ENCODE peak calls at places on chromosome 6, in nine cellular contexts. V is sigmoid colon, D is body of pancreas, K is ovary, W is uterus, N is A549, H is heart left ventricle, Z is adrenal gland, J is esophagus squamous epithelium. S is an unnamed sample.

GRCh38 chr6:150182460-150183078 is 39.7 kb downstream of the PPP1R14C start:
- DNase-seq in V (no peak), D (no peak), K (no peak), W (no peak), N (no peak), H (no peak), Z (no peak), J (no peak), S (no peak)

GRCh38 chr6:97053643-97054411 is 129.3 kb downstream of the KLHL32 start:
- DNase-seq in V (no peak), D (no peak), K (no peak), W (no peak), N (peak), H (no peak), Z (no peak), J (no peak), S (no peak)

GRCh38 chr6:138815221-138815620 is 19.3 kb downstream of the ECT2L start:
- DNase-seq in V (no peak), D (no peak), K (no peak), W (no peak), N (no peak), H (no peak), Z (no peak), J (no peak), S (no peak)

GRCh38 chr6:161439093-161439492 is 165.2 kb upstream of the AGPAT4 start:
- DNase-seq in V (peak), D (peak), K (peak), W (peak), N (peak), H (no peak), Z (peak), J (no peak), S (peak)

GRCh38 chr6:1984346-1984994 is 260.9 kb downstream of the GMDS start:
- DNase-seq in V (no peak), D (no peak), K (no peak), W (no peak), N (no peak), H (no peak), Z (no peak), J (no peak), S (no peak)

GRCh38 chr6:106913676-106914280 is 60.8 kb downstream of the CD24 start:
- DNase-seq in V (no peak), D (no peak), K (no peak), W (no peak), N (no peak), H (no peak), Z (no peak), J (no peak), S (no peak)

GRCh38 chr6:168115748-168116445 is 36.9 kb upstream of the FRMD1 start:
- DNase-seq in V (peak), D (no peak), K (peak), W (no peak), N (no peak), H (no peak), Z (no peak), J (no peak), S (no peak)

GRCh38 chr6:33742092-33742491 is 4.6 kb downstream of the IP6K3 start:
- DNase-seq in V (no peak), D (no peak), K (no peak), W (peak), N (no peak), H (no peak), Z (no peak), J (no peak), S (no peak)

GRCh38 chr6:168313371-168314028 is 6.1 kb downstream of the DACT2 start:
- DNase-seq in V (no peak), D (no peak), K (no peak), W (no peak), N (no peak), H (no peak), Z (no peak), J (no peak), S (no peak)

GRCh38 chr6:4403828-4404227 is 268.5 kb upstream of the ECI2 start:
- DNase-seq in V (no peak), D (no peak), K (no peak), W (no peak), N (no peak), H (no peak), Z (no peak), J (no peak), S (peak)

GRCh38 chr6:71043902-71044301 is 87.0 kb upstream of the B3GAT2 start:
- DNase-seq in V (no peak), D (no peak), K (no peak), W (no peak), N (no peak), H (no peak), Z (no peak), J (no peak), S (no peak)

GRCh38 chr6:35703554-35703953 is 14.8 kb upstream of the FKBP5 start:
- DNase-seq in V (peak), D (no peak), K (no peak), W (no peak), N (no peak), H (no peak), Z (no peak), J (no peak), S (no peak)

GRCh38 chr6:88629838-88630462 is 333.5 kb downstream of the RNGTT start:
- DNase-seq in V (no peak), D (no peak), K (no peak), W (no peak), N (peak), H (no peak), Z (no peak), J (no peak), S (no peak)

GRCh38 chr6:108744996-108745395 is 103.2 kb upstream of the ARMC2 start:
- DNase-seq in V (no peak), D (no peak), K (no peak), W (no peak), N (no peak), H (no peak), Z (no peak), J (no peak), S (peak)

GRCh38 chr6:30378290-30378937 is 33.5 kb downstream of the RPP21 start:
- DNase-seq in V (no peak), D (no peak), K (no peak), W (no peak), N (peak), H (no peak), Z (no peak), J (no peak), S (no peak)

GRCh38 chr6:63355632-63356031 is 35.8 kb upstream of the LGSN start:
- DNase-seq in V (no peak), D (no peak), K (no peak), W (no peak), N (no peak), H (no peak), Z (no peak), J (no peak), S (no peak)

DNA sequence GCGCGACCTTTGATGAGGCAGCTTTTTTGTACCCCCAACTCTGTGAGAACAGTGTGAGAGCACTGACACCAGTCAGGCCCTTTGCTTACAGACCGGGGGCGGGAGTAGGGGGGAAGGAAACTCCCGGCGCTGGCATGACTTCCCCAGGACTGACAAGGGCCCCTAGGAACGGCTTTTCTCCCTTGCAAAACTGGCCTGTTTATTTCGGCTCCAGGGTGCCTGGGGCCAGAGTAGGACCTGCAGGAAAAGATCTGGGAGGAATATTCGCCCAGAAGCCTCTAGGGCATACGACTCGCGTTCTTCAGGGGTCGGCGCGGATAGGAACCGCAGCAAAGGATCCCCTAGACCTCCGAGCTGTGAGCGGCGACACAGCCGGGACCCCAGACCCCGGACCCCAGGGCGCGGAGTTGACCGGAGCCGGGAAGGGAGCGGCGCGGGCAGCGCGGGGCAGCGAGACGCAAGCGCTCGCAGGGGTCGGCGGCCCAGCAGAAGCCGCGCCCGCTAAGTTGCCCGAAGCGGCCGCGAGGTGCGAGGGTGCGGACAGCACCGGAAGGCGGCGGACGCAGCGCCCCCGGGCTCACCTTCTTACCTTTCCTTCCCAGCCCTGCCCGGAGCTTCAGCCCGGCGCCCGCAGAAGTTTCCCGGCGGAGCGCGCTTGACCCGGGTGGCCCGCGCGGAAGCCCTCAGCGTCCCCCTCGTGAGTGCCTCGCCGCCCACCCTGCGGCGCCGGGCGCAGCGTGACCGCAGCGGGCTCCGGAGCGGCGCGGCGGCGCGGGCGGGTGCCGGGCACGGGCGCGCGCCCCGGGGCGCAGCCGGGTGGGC is at the start of gene POPDC3:
- DNase-seq in V (no peak), D (no peak), K (peak), W (no peak), N (peak), H (peak), Z (no peak), J (no peak), S (peak)
- H3K27ac ChIP-seq in V (peak), D (no peak), K (no peak), W (no peak), N (peak), H (peak), Z (no peak), J (no peak), S (peak)

GRCh38 chr6:51024126-51024525 is 205.5 kb downstream of the TFAP2B start:
- DNase-seq in V (no peak), D (no peak), K (no peak), W (no peak), N (no peak), H (no peak), Z (no peak), J (no peak), S (no peak)
- TF ChIP-seq POLR2A in V (no peak), D (no peak), K (no peak), W (no peak), N (no peak), H (no peak), Z (no peak), J (no peak), S (no peak)

GRCh38 chr6:44221291-44221960 is 2.0 kb upstream of the SLC29A1 start:
- DNase-seq in V (peak), D (peak), K (peak), W (peak), N (peak), H (peak), Z (peak), J (peak), S (peak)
- H3K27ac ChIP-seq in V (peak), D (peak), K (peak), W (peak), N (peak), H (peak), Z (peak), J (peak), S (peak)

GRCh38 chr6:39279539-39279938 is 34.7 kb downstream of the KCNK17 start:
- DNase-seq in V (no peak), D (no peak), K (no peak), W (no peak), N (no peak), H (no peak), Z (no peak), J (no peak), S (no peak)
- TF ChIP-seq POLR2A in V (no peak), D (no peak), K (no peak), W (no peak), N (no peak), H (no peak), Z (no peak), J (no peak), S (no peak)

GRCh38 chr6:17632929-17633328 is 32.8 kb downstream of the FAM8A1 start:
- DNase-seq in V (no peak), D (no peak), K (no peak), W (no peak), N (no peak), H (no peak), Z (no peak), J (no peak), S (no peak)
- H3K27ac ChIP-seq in V (no peak), D (no peak), K (no peak), W (no peak), N (no peak), H (no peak), Z (no peak), J (no peak), S (no peak)

GRCh38 chr6:135212935-135213334 is 31.8 kb downstream of the MYB start:
- DNase-seq in V (no peak), D (no peak), K (no peak), W (no peak), N (no peak), H (no peak), Z (no peak), J (no peak), S (no peak)

GRCh38 chr6:135212020-135212806 is 31.1 kb downstream of the MYB start:
- DNase-seq in V (no peak), D (no peak), K (no peak), W (no peak), N (no peak), H (no peak), Z (no peak), J (no peak), S (no peak)

GRCh38 chr6:135215160-135215559 is 34.1 kb downstream of the MYB start:
- DNase-seq in V (no peak), D (no peak), K (no peak), W (no peak), N (no peak), H (no peak), Z (no peak), J (no peak), S (no peak)

GRCh38 chr6:135215563-135215962 is 34.5 kb downstream of the MYB start:
- DNase-seq in V (no peak), D (no peak), K (no peak), W (no peak), N (no peak), H (no peak), Z (no peak), J (no peak), S (no peak)

GRCh38 chr6:135213616-135214015 is 32.5 kb downstream of the MYB start:
- DNase-seq in V (no peak), D (no peak), K (no peak), W (no peak), N (no peak), H (no peak), Z (no peak), J (no peak), S (no peak)
- TF ChIP-seq POLR2A in V (no peak), D (no peak), K (no peak), W (no peak), N (no peak), H (no peak), Z (no peak), J (no peak), S (no peak)

DNA sequence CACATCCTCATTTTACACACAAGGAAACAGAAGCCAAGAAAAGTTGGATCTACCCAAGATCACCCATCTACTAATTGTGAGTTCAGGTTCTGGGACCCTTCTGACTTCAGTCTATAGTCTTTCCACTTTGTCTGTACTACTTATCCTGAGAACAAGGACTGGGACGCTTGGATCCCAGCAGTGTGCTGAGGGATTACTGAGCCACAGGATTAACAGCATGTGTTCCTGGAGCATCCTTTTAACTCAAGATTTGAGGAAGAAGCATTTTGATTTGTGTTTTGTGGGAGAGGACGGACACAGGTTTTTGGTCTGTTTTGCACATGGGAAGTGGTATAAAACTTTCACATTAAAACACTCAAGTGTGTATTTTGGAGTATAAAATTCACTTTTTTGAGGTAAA is 4.4 kb downstream of the ENPP4 start:
- DNase-seq in V (no peak), D (no peak), K (no peak), W (no peak), N (no peak), H (no peak), Z (no peak), J (no peak), S (no peak)
- H3K27ac ChIP-seq in V (no peak), D (no peak), K (no peak), W (no peak), N (no peak), H (peak), Z (no peak), J (no peak), S (no peak)

GRCh38 chr6:26550250-26550993 is 12.3 kb downstream of the HMGN4 start:
- DNase-seq in V (peak), D (peak), K (peak), W (peak), N (peak), H (peak), Z (no peak), J (no peak), S (peak)
- TF ChIP-seq POLR2A in V (no peak), D (no peak), K (no peak), W (no peak), N (peak), H (no peak), Z (no peak), J (no peak), S (no peak)

GRCh38 chr6:73309784-73310502 is 44.1 kb downstream of the DPPA5 start:
- DNase-seq in V (peak), D (peak), K (peak), W (peak), N (peak), H (peak), Z (peak), J (no peak), S (peak)

GRCh38 chr6:73308712-73309533 is 45.2 kb downstream of the DPPA5 start:
- DNase-seq in V (no peak), D (peak), K (no peak), W (no peak), N (peak), H (no peak), Z (no peak), J (no peak), S (peak)

GRCh38 chr6:73314577-73315492 is 39.2 kb downstream of the DPPA5 start:
- DNase-seq in V (no peak), D (no peak), K (no peak), W (no peak), N (no peak), H (no peak), Z (no peak), J (no peak), S (peak)

GRCh38 chr6:73309534-73309783 is 44.6 kb downstream of the DPPA5 start:
- DNase-seq in V (no peak), D (no peak), K (no peak), W (no peak), N (no peak), H (no peak), Z (no peak), J (no peak), S (no peak)
- H3K27ac ChIP-seq in V (peak), D (peak), K (no peak), W (peak), N (peak), H (no peak), Z (no peak), J (peak), S (no peak)